ENCODE peak calls at places on chromosomes 6 and 20, in eight cellular contexts. I is tibial artery; W is brain microvascular endothelial cell; T is lower lobe of right lung; E is heart left ventricle; J is ovary; M is effector memory CD4-positive, alpha-beta T cell; G is ascending aorta. L is an unnamed sample.

GRCh38 chr6:157239671-157240058 is 83.7 kb downstream of the TMEM242 start:
- DNase-seq in I (no peak), W (no peak), T (no peak), E (no peak), J (no peak), M (no peak), G (no peak), L (no peak)

GRCh38 chr6:97275809-97276208 is 7.2 kb downstream of the MMS22L start:
- DNase-seq in I (no peak), W (no peak), T (no peak), E (no peak), J (no peak), M (no peak), G (no peak), L (no peak)

GRCh38 chr6:28737750-28738395 is 185.9 kb downstream of the TRIM27 start:
- DNase-seq in I (no peak), W (no peak), T (no peak), E (no peak), J (no peak), M (no peak), G (no peak), L (no peak)

GRCh38 chr6:32844839-32845372 is 1.1 kb upstream of the PSMB8 start:
- DNase-seq in I (no peak), W (no peak), T (no peak), E (no peak), J (no peak), M (no peak), G (no peak), L (no peak)

GRCh38 chr6:13689511-13690256 is 22.0 kb downstream of the RANBP9 start:
- DNase-seq in I (no peak), W (no peak), T (no peak), E (no peak), J (no peak), M (no peak), G (no peak), L (no peak)

GRCh38 chr20:8837396-8837795 is 231.5 kb upstream of the PLCB4 start:
- DNase-seq in I (no peak), W (peak), T (no peak), E (no peak), J (no peak), M (no peak), G (no peak), L (peak)

GRCh38 chr6:18055714-18056382 is 66.6 kb downstream of the NHLRC1 start:
- DNase-seq in I (no peak), W (no peak), T (no peak), E (no peak), J (no peak), M (no peak), G (no peak), L (no peak)

GRCh38 chr6:127069659-127070279 is 48.7 kb upstream of the RSPO3 start:
- DNase-seq in I (no peak), W (peak), T (no peak), E (no peak), J (no peak), M (no peak), G (no peak), L (no peak)

GRCh38 chr6:14816106-14816864 is 429.6 kb upstream of the JARID2 start:
- DNase-seq in I (no peak), W (no peak), T (no peak), E (no peak), J (no peak), M (no peak), G (no peak), L (no peak)

GRCh38 chr6:127907960-127908640 is 7.2 kb upstream of the THEMIS start:
- DNase-seq in I (no peak), W (no peak), T (no peak), E (no peak), J (no peak), M (no peak), G (no peak), L (no peak)

GRCh38 chr6:136405410-136406029 is 115.9 kb upstream of the BCLAF1 start:
- DNase-seq in I (no peak), W (no peak), T (peak), E (no peak), J (no peak), M (no peak), G (no peak), L (no peak)

GRCh38 chr20:22425344-22426295 is 158.8 kb downstream of the FOXA2 start:
- DNase-seq in I (no peak), W (no peak), T (no peak), E (no peak), J (no peak), M (no peak), G (no peak), L (no peak)

GRCh38 chr6:155125916-155126315 is 130.8 kb downstream of the TIAM2 start:
- DNase-seq in I (no peak), W (no peak), T (no peak), E (no peak), J (no peak), M (no peak), G (no peak), L (no peak)

GRCh38 chr6:68901044-68901443 is 266.0 kb downstream of the ADGRB3 start:
- DNase-seq in I (no peak), W (no peak), T (no peak), E (no peak), J (no peak), M (no peak), G (no peak), L (no peak)

GRCh38 chr6:132969188-132969587 is 154.8 kb downstream of the RPS12 start:
- DNase-seq in I (no peak), W (no peak), T (no peak), E (no peak), J (no peak), M (no peak), G (no peak), L (no peak)

GRCh38 chr20:57467742-57468141 is 57.2 kb downstream of the CTCFL start:
- DNase-seq in I (no peak), W (no peak), T (peak), E (no peak), J (no peak), M (no peak), G (no peak), L (no peak)

GRCh38 chr6:75210885-75211739 is 5.3 kb upstream of the COL12A1 start:
- DNase-seq in I (peak), W (peak), T (no peak), E (no peak), J (peak), M (no peak), G (no peak), L (no peak)

GRCh38 chr6:169398342-169399105 is 144.9 kb upstream of the THBS2 start:
- DNase-seq in I (no peak), W (no peak), T (no peak), E (no peak), J (no peak), M (no peak), G (no peak), L (no peak)

GRCh38 chr20:50817776-50818172 is 22.9 kb downstream of the BCAS4 start:
- DNase-seq in I (no peak), W (no peak), T (no peak), E (no peak), J (no peak), M (no peak), G (no peak), L (no peak)

GRCh38 chr6:7173843-7174503 is 66.2 kb downstream of the RREB1 start:
- DNase-seq in I (no peak), W (no peak), T (no peak), E (no peak), J (no peak), M (no peak), G (no peak), L (no peak)

GRCh38 chr6:1436334-1437306 is 47.2 kb downstream of the FOXF2 start:
- DNase-seq in I (no peak), W (peak), T (no peak), E (no peak), J (no peak), M (no peak), G (no peak), L (no peak)

GRCh38 chr6:107264357-107264831 is 149.1 kb upstream of the BEND3 start:
- DNase-seq in I (no peak), W (peak), T (no peak), E (no peak), J (no peak), M (no peak), G (no peak), L (peak)

GRCh38 chr6:99148111-99148510 is 200.4 kb upstream of the FBXL4 start:
- DNase-seq in I (no peak), W (no peak), T (no peak), E (no peak), J (no peak), M (no peak), G (no peak), L (no peak)

GRCh38 chr20:37541326-37541725 is 13.7 kb upstream of the BLCAP start:
- DNase-seq in I (no peak), W (no peak), T (no peak), E (no peak), J (no peak), M (no peak), G (no peak), L (no peak)

GRCh38 chr20:19079536-19080299 is 132.7 kb upstream of the SLC24A3 start:
- DNase-seq in I (no peak), W (no peak), T (no peak), E (no peak), J (no peak), M (no peak), G (no peak), L (no peak)

GRCh38 chr20:39124064-39124463 is 161.9 kb downstream of the DHX35 start:
- DNase-seq in I (no peak), W (no peak), T (no peak), E (no peak), J (no peak), M (no peak), G (no peak), L (no peak)

GRCh38 chr6:153625089-153625488 is 414.0 kb upstream of the OPRM1 start:
- DNase-seq in I (no peak), W (peak), T (no peak), E (no peak), J (no peak), M (no peak), G (no peak), L (no peak)

GRCh38 chr6:33080127-33081089 is 4.6 kb downstream of the HLA-DPB1 start:
- DNase-seq in I (peak), W (peak), T (peak), E (peak), J (peak), M (no peak), G (peak), L (no peak)

GRCh38 chr6:165556116-165556843 is 106.8 kb downstream of the PDE10A start:
- DNase-seq in I (no peak), W (peak), T (no peak), E (no peak), J (no peak), M (no peak), G (no peak), L (peak)

GRCh38 chr20:62876826-62877728 is 15.5 kb upstream of the TCFL5 start:
- DNase-seq in I (peak), W (peak), T (no peak), E (peak), J (peak), M (no peak), G (no peak), L (no peak)

GRCh38 chr6:46706464-46706863 is 18.8 kb downstream of the TDRD6 start:
- DNase-seq in I (no peak), W (no peak), T (no peak), E (no peak), J (no peak), M (no peak), G (no peak), L (no peak)

GRCh38 chr20:45621593-45621992 is 7.9 kb upstream of the WFDC10A start:
- DNase-seq in I (no peak), W (no peak), T (no peak), E (no peak), J (no peak), M (no peak), G (no peak), L (no peak)

DNA sequence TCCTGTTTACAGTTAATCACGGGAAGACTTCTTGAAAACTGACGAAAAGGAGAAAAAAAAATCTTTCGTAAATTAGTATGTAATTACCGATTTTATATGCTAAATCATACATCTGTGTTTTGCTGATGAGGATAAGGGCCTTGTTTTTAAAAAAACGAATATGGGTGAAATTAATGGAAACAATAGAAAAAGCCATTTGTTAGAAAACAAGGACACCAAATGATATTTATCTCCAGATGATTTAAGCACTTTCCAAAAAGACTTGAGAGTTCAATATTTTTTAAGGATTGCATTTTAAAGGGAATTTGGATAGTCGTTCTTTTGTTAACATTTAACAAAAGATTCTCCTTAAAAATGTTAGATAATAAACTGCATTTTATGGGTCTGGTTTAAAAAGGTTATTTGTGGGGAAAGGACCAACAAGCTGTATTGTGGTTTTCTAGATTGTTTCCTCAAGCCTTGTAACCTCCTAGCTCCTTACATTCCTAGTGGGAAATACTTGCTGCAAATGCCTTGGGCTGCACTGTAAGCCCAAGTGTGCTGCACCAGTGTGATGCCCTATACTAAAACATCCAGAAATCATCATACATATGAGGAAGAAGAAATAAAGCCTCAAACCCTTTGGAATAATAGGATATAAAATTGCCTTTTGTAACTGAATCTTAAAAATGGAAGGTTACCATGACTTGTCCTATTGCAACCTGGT is 1.5 kb upstream of the PHIP start:
- DNase-seq in I (no peak), W (no peak), T (no peak), E (no peak), J (no peak), M (no peak), G (no peak), L (no peak)
- H3K27ac ChIP-seq in I (peak), W (peak), T (peak), E (peak), J (no peak), M (peak), G (peak), L (no peak)

DNA sequence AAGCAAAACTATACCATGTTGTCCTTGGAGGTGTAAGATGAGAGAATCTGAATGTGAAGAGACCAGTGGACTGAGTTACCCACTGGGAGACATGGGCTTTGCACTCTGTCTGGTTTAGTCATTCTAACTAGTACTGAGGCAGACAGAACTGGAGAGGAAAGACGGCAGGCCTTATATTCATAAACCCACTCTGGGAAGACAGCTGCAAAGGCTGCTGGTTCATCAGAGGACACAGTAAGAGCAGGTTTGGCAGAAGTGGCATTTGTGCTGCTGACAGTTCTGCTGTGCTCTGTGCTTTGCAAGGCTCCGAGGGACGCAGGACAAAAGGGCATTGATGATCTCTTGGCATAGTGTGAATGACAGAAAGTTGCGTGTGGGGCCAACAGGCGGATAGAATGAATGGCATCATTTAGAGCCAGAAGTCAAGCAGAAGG is 142.3 kb upstream of the TENT5A start:
- DNase-seq in I (no peak), W (peak), T (no peak), E (peak), J (peak), M (no peak), G (no peak), L (no peak)
- H3K27ac ChIP-seq in I (peak), W (peak), T (peak), E (peak), J (peak), M (no peak), G (peak), L (no peak)

DNA sequence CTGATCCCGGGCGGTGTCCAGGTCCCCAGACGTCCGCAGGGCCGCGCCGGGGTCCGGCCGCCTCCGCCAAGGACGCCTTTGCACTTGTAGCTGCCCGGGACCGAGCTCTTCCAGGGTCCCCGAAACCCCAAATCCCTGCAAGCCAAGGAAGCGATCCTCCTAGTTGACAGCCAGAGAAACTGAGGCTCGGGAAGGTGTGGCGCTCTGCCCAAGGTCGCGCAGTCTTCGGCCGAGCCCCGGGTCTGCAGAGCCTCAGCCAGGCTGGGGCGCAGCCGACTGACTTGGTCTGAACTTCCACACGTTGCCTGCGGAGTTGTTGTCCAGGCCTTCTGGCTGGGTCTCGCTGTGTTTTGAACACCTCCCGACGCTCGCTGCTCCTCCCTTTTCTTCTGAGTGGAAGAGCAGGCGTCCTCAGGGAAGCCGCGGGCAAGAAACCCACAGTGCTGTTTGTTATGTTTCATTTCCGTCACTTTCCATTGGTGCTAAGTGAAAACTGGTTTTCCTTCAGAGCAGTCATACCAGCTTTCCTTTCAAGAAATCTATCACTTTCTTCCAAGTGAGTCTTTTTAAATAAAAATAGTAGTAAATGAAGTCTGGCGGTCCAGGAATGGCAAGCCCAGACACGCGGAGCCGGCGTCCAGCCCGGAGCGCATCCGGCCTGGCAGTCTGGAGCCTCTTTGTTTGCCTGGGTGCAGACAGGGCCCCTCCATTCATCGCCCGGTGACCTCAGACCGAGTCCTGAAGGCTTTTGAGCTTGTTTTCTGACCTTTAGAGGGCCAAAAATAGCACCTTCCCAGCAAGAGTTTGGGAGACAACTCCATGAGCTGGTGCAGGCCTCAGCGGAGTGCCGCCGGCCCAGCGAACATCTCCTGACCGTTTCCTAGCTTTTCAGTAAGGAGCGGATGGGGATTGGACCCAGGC is 698 bp downstream of the FAM210B start:
- DNase-seq in I (peak), W (peak), T (peak), E (peak), J (peak), M (no peak), G (no peak), L (peak)
- H3K27ac ChIP-seq in I (peak), W (peak), T (peak), E (peak), J (peak), M (peak), G (peak), L (peak)

GRCh38 chr6:158854214-158855101 is 35.3 kb upstream of the EZR start:
- DNase-seq in I (no peak), W (peak), T (no peak), E (no peak), J (no peak), M (no peak), G (no peak), L (no peak)

GRCh38 chr6:158853872-158854213 is 34.7 kb upstream of the EZR start:
- DNase-seq in I (no peak), W (no peak), T (no peak), E (no peak), J (no peak), M (no peak), G (no peak), L (no peak)

GRCh38 chr6:158853072-158853871 is 34.1 kb upstream of the EZR start:
- DNase-seq in I (peak), W (peak), T (peak), E (peak), J (peak), M (peak), G (peak), L (peak)

GRCh38 chr6:158852312-158853071 is 33.3 kb upstream of the EZR start:
- DNase-seq in I (no peak), W (no peak), T (no peak), E (no peak), J (no peak), M (no peak), G (no peak), L (no peak)

DNA sequence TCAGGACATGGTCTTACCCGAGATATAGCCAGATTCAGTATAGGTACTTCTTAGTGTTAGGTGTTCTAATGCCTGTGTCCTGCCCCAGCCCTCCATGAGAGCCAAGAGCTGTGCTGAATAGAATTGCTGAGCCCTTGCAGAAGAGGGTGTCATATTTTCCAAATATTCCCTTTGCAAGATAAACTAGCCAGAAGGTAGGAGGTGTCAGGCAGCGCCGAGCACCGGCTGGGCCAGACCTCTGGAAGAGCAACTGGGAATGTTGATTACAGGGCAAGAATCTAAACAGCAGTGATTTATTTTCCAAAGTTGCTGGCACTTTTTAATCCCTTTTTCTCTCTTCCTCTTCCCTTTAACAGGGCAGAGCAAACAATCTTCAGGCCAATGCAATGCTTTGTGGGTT is 37.1 kb upstream of the EZR start:
- DNase-seq in I (no peak), W (no peak), T (no peak), E (peak), J (no peak), M (no peak), G (no peak), L (no peak)
- H3K27ac ChIP-seq in I (no peak), W (no peak), T (peak), E (no peak), J (no peak), M (peak), G (no peak), L (no peak)